ENCODE peak calls at places on chromosomes 12 and 14, in nine cellular contexts. U is naive B cell; B is choroid plexus epithelial cell; N is midbrain; X is nucleus accumbens; I is activated CD8-positive, alpha-beta T cell treated with anti-CD3 and anti-CD28 coated beads for 36 hours; W is NCI-H82; M is activated naive CD4-positive, alpha-beta T cell treated with anti-CD3 and anti-CD28 coated beads, Interleukin-2, amount 50 U/mL, for 72 hours; R is stimulated activated effector memory CD8-positive, alpha-beta T cell treated with anti-CD3 and anti-CD28 coated beads, Interleukin-12 subunit alpha, Interleukin-12 subunit beta, amount 100 ng/mL, for 72 hours. L is an unnamed sample.

GRCh38 chr14:90649096-90649495 is 167.1 kb downstream of the TTC7B start:
- DNase-seq in W (no peak), X (no peak), M (no peak), I (no peak), N (no peak), U (no peak), B (peak), R (no peak), L (no peak)

GRCh38 chr12:132517013-132517739 is 27.2 kb downstream of the FBRSL1 start:
- DNase-seq in R (no peak), U (no peak), W (no peak), B (no peak), I (no peak), M (no peak), X (no peak), N (no peak), L (no peak)

GRCh38 chr14:56129941-56130340 is 11.7 kb downstream of the PELI2 start:
- DNase-seq in I (no peak), N (no peak), R (no peak), W (peak), U (no peak), X (no peak), M (no peak), B (no peak), L (no peak)

GRCh38 chr14:99244960-99245340 is 27.0 kb downstream of the BCL11B start:
- DNase-seq in R (no peak), N (no peak), U (no peak), X (no peak), B (no peak), W (no peak), M (no peak), I (no peak), L (no peak)

GRCh38 chr12:19199322-19199721 is 69.8 kb downstream of the PLEKHA5 start:
- DNase-seq in I (no peak), X (no peak), M (no peak), N (no peak), B (no peak), W (no peak), R (no peak), U (no peak), L (no peak)

GRCh38 chr14:103732868-103733626 is 17.4 kb downstream of the ZFYVE21 start:
- DNase-seq in N (no peak), R (no peak), X (no peak), B (no peak), W (no peak), U (no peak), I (no peak), M (no peak), L (no peak)

GRCh38 chr12:92398565-92399309 is 253.1 kb upstream of the BTG1 start:
- DNase-seq in R (no peak), M (no peak), W (peak), B (no peak), U (no peak), I (no peak), N (no peak), X (no peak), L (no peak)

GRCh38 chr14:69532561-69533335 is 41.9 kb downstream of the CCDC177 start:
- DNase-seq in B (no peak), N (no peak), I (no peak), W (no peak), X (no peak), R (no peak), M (no peak), U (no peak), L (no peak)

GRCh38 chr12:57837779-57838562 is 8.6 kb downstream of the CTDSP2 start:
- DNase-seq in M (no peak), N (no peak), B (peak), W (no peak), I (peak), R (no peak), U (peak), X (no peak), L (no peak)

GRCh38 chr12:108589028-108589839 is 8.7 kb downstream of the TMEM119 start:
- DNase-seq in R (no peak), U (no peak), I (no peak), W (no peak), N (no peak), B (peak), X (no peak), M (no peak), L (no peak)

GRCh38 chr12:6943387-6943718 is 263 bp upstream of the RNU7-1 start:
- DNase-seq in N (peak), X (peak), B (peak), W (peak), M (peak), U (peak), I (peak), R (no peak), L (peak)

GRCh38 chr12:20264608-20265114 is 103.7 kb upstream of the PDE3A start:
- DNase-seq in W (no peak), B (no peak), I (no peak), N (no peak), X (no peak), U (no peak), M (no peak), R (no peak), L (no peak)

GRCh38 chr14:33576014-33576413 is 374.9 kb downstream of the EGLN3 start:
- DNase-seq in X (no peak), W (no peak), R (no peak), B (no peak), I (no peak), N (no peak), U (no peak), M (no peak), L (no peak)

GRCh38 chr12:40033260-40033649 is 72.6 kb downstream of the SLC2A13 start:
- DNase-seq in B (no peak), I (no peak), W (no peak), M (no peak), R (no peak), X (no peak), N (no peak), U (no peak), L (peak)

GRCh38 chr12:64745259-64745807 is 13.9 kb downstream of the GNS start:
- DNase-seq in U (no peak), I (no peak), N (no peak), R (no peak), M (no peak), W (no peak), X (no peak), B (no peak), L (peak)

GRCh38 chr12:85466906-85467305 is 186.9 kb downstream of the ALX1 start:
- DNase-seq in X (no peak), R (no peak), U (no peak), W (no peak), I (no peak), B (peak), N (no peak), M (no peak), L (no peak)